ENCODE peak calls at places on chromosomes 3 and 15, in five cellular contexts. One of them, this sample, is unnamed.
A peak's percentile ranks its signal among the peaks of the same experiment; 100 is the strongest.

GRCh38 chr3:46628980-46629379 is 16.7 kb downstream of the FAM240A start:
- DNase-seq in T-helper 1 cell: no peak
- DNase-seq in NCI-H1694 treated with DMSO at 0.1 percent for 48 hours: no peak
- DNase-seq in Ammon's horn: peak; percentile 49
- DNase-seq in AG08396: no peak
- DNase-seq in this sample: peak; percentile 76

GRCh38 chr15:34241376-34242350 is 16.8 kb downstream of the EMC4 start:
- DNase-seq in T-helper 1 cell: peak; percentile 55
- DNase-seq in NCI-H1694 treated with DMSO at 0.1 percent for 48 hours: peak; percentile 42
- DNase-seq in Ammon's horn: peak; percentile 10
- DNase-seq in AG08396: peak; percentile 41
- DNase-seq in this sample: peak; percentile 9

GRCh38 chr15:100959066-100960050 is 40.2 kb downstream of the LRRK1 start:
- DNase-seq in T-helper 1 cell: no peak
- DNase-seq in NCI-H1694 treated with DMSO at 0.1 percent for 48 hours: no peak
- DNase-seq in Ammon's horn: no peak
- DNase-seq in AG08396: no peak
- DNase-seq in this sample: no peak

GRCh38 chr3:119781330-119782198 is at the start of gene NR1I2:
- DNase-seq in T-helper 1 cell: no peak
- DNase-seq in NCI-H1694 treated with DMSO at 0.1 percent for 48 hours: no peak
- DNase-seq in Ammon's horn: no peak
- DNase-seq in AG08396: no peak
- DNase-seq in this sample: no peak

GRCh38 chr3:53123953-53124352 is 6.3 kb downstream of the RFT1 start:
- DNase-seq in T-helper 1 cell: no peak
- DNase-seq in NCI-H1694 treated with DMSO at 0.1 percent for 48 hours: no peak
- DNase-seq in Ammon's horn: no peak
- DNase-seq in AG08396: no peak
- DNase-seq in this sample: no peak

GRCh38 chr15:78175333-78175732 is 26.2 kb downstream of the IDH3A start:
- DNase-seq in T-helper 1 cell: no peak
- DNase-seq in NCI-H1694 treated with DMSO at 0.1 percent for 48 hours: no peak
- DNase-seq in Ammon's horn: no peak
- DNase-seq in AG08396: no peak
- DNase-seq in this sample: no peak

GRCh38 chr3:147395975-147396708 is 10.2 kb downstream of the ZIC4 start:
- DNase-seq in T-helper 1 cell: no peak
- DNase-seq in NCI-H1694 treated with DMSO at 0.1 percent for 48 hours: no peak
- DNase-seq in Ammon's horn: no peak
- DNase-seq in AG08396: no peak
- DNase-seq in this sample: no peak

GRCh38 chr3:104291878-104292277 is 1074.8 kb upstream of the ALCAM start:
- DNase-seq in T-helper 1 cell: no peak
- DNase-seq in NCI-H1694 treated with DMSO at 0.1 percent for 48 hours: no peak
- DNase-seq in Ammon's horn: peak; percentile 26
- DNase-seq in AG08396: no peak
- DNase-seq in this sample: no peak

GRCh38 chr3:27630892-27631291 is 91.2 kb downstream of the EOMES start:
- DNase-seq in T-helper 1 cell: peak; percentile 72
- DNase-seq in NCI-H1694 treated with DMSO at 0.1 percent for 48 hours: no peak
- DNase-seq in Ammon's horn: no peak
- DNase-seq in AG08396: peak; percentile 27
- DNase-seq in this sample: no peak

GRCh38 chr3:149454746-149455145 is 19.8 kb upstream of the TM4SF4 start:
- DNase-seq in T-helper 1 cell: no peak
- DNase-seq in NCI-H1694 treated with DMSO at 0.1 percent for 48 hours: no peak
- DNase-seq in Ammon's horn: no peak
- DNase-seq in AG08396: peak; percentile 40
- DNase-seq in this sample: no peak

GRCh38 chr3:11186771-11187170 is 32.5 kb downstream of the HRH1 start:
- DNase-seq in T-helper 1 cell: no peak
- DNase-seq in NCI-H1694 treated with DMSO at 0.1 percent for 48 hours: no peak
- DNase-seq in Ammon's horn: no peak
- DNase-seq in AG08396: no peak
- DNase-seq in this sample: no peak

GRCh38 chr15:64566629-64567427 is 106.5 kb downstream of the ZNF609 start:
- DNase-seq in T-helper 1 cell: no peak
- DNase-seq in NCI-H1694 treated with DMSO at 0.1 percent for 48 hours: no peak
- DNase-seq in Ammon's horn: no peak
- DNase-seq in AG08396: no peak
- DNase-seq in this sample: no peak

GRCh38 chr3:34646911-34647465 is 848.6 kb downstream of the PDCD6IP start:
- DNase-seq in T-helper 1 cell: no peak
- DNase-seq in NCI-H1694 treated with DMSO at 0.1 percent for 48 hours: no peak
- DNase-seq in Ammon's horn: no peak
- DNase-seq in AG08396: no peak
- DNase-seq in this sample: no peak

GRCh38 chr3:87276484-87276883 is at the start of gene POU1F1:
- DNase-seq in T-helper 1 cell: no peak
- DNase-seq in NCI-H1694 treated with DMSO at 0.1 percent for 48 hours: no peak
- DNase-seq in Ammon's horn: no peak
- DNase-seq in AG08396: no peak
- DNase-seq in this sample: no peak

GRCh38 chr15:61169275-61169903 is 59.7 kb downstream of the RORA start:
- DNase-seq in T-helper 1 cell: peak; percentile 11
- DNase-seq in NCI-H1694 treated with DMSO at 0.1 percent for 48 hours: no peak
- DNase-seq in Ammon's horn: no peak
- DNase-seq in AG08396: no peak
- DNase-seq in this sample: no peak

GRCh38 chr15:96992817-96993216 is 662.3 kb downstream of the NR2F2 start:
- DNase-seq in T-helper 1 cell: no peak
- DNase-seq in NCI-H1694 treated with DMSO at 0.1 percent for 48 hours: no peak
- DNase-seq in Ammon's horn: no peak
- DNase-seq in AG08396: no peak
- DNase-seq in this sample: no peak

GRCh38 chr15:90000175-90000923 is 775 bp upstream of the ZNF710 start:
- DNase-seq in T-helper 1 cell: no peak
- DNase-seq in NCI-H1694 treated with DMSO at 0.1 percent for 48 hours: peak; percentile 65
- DNase-seq in Ammon's horn: no peak
- DNase-seq in AG08396: peak; percentile 52
- DNase-seq in this sample: peak; percentile 5

GRCh38 chr3:139906441-139906840 is 28.5 kb upstream of the CLSTN2 start:
- DNase-seq in T-helper 1 cell: no peak
- DNase-seq in NCI-H1694 treated with DMSO at 0.1 percent for 48 hours: no peak
- DNase-seq in Ammon's horn: no peak
- DNase-seq in AG08396: peak; percentile 9
- DNase-seq in this sample: no peak

GRCh38 chr15:85691350-85692240 is 103.1 kb downstream of the KLHL25 start:
- DNase-seq in T-helper 1 cell: peak; percentile 76
- DNase-seq in NCI-H1694 treated with DMSO at 0.1 percent for 48 hours: no peak
- DNase-seq in Ammon's horn: no peak
- DNase-seq in AG08396: no peak
- DNase-seq in this sample: no peak